ENCODE peak calls at places on chromosomes 3 and 15, in eight cellular contexts. Z, F, N, Q, B, A, O and L are unnamed samples.

GRCh38 chr15:69843927-69844326 is 253.8 kb downstream of the TLE3 start:
- DNase-seq in Z (no peak), F (no peak), N (no peak), Q (no peak), B (no peak), A (no peak), O (no peak), L (no peak)

GRCh38 chr15:48785712-48786111 is 25.2 kb downstream of the CEP152 start:
- DNase-seq in Z (no peak), F (no peak), N (no peak), Q (no peak), B (no peak), A (no peak), O (no peak), L (no peak)

GRCh38 chr15:57025264-57025939 is 107.0 kb downstream of the TCF12 start:
- DNase-seq in Z (no peak), F (no peak), N (no peak), Q (no peak), B (no peak), A (no peak), O (no peak), L (no peak)

GRCh38 chr3:18237251-18238005 is 187.7 kb downstream of the SATB1 start:
- DNase-seq in Z (no peak), F (no peak), N (no peak), Q (no peak), B (peak), A (peak), O (no peak), L (peak)

GRCh38 chr3:119582178-119582577 is 2.9 kb downstream of the ADPRH start:
- DNase-seq in Z (no peak), F (no peak), N (no peak), Q (no peak), B (no peak), A (peak), O (no peak), L (peak)

GRCh38 chr3:186538779-186539178 is 5.4 kb downstream of the CRYGS start:
- DNase-seq in Z (no peak), F (no peak), N (no peak), Q (no peak), B (no peak), A (no peak), O (no peak), L (peak)

GRCh38 chr3:184568918-184569829 is 7.6 kb downstream of the EPHB3 start:
- DNase-seq in Z (no peak), F (no peak), N (peak), Q (no peak), B (no peak), A (no peak), O (no peak), L (no peak)

GRCh38 chr3:187367561-187368103 is 553 bp upstream of the RTP4 start:
- DNase-seq in Z (no peak), F (no peak), N (no peak), Q (no peak), B (no peak), A (no peak), O (no peak), L (no peak)

GRCh38 chr15:44654858-44655257 is 8.6 kb downstream of the SPG11 start:
- DNase-seq in Z (no peak), F (no peak), N (no peak), Q (no peak), B (no peak), A (no peak), O (no peak), L (no peak)

GRCh38 chr15:99961011-99961441 is 227.8 kb upstream of the LYSMD4 start:
- DNase-seq in Z (no peak), F (no peak), N (peak), Q (no peak), B (peak), A (peak), O (no peak), L (peak)